ENCODE peak calls at places on chromosomes 2 and 18, in nine cellular contexts. D, X, S, T, J, H, U, N and Q are unnamed samples.

GRCh38 chr2:238569415-238570195 is 142.9 kb downstream of the ASB1 start:
- DNase-seq in D (no peak), X (no peak), S (peak), T (peak), J (no peak), H (no peak), U (no peak), N (no peak), Q (no peak)

GRCh38 chr2:125167820-125168219 is 1142.7 kb downstream of the CNTNAP5 start:
- DNase-seq in D (no peak), X (no peak), S (no peak), T (no peak), J (no peak), H (no peak), U (no peak), N (no peak), Q (no peak)

GRCh38 chr2:236073867-236074655 is 94.1 kb downstream of the GBX2 start:
- DNase-seq in D (no peak), X (no peak), S (no peak), T (no peak), J (no peak), H (no peak), U (no peak), N (no peak), Q (no peak)

GRCh38 chr2:157933549-157933948 is 57.4 kb upstream of the ACVR1 start:
- DNase-seq in D (no peak), X (peak), S (no peak), T (no peak), J (no peak), H (no peak), U (no peak), N (no peak), Q (no peak)

GRCh38 chr2:83191316-83191715 is 1267.8 kb downstream of the SUCLG1 start:
- DNase-seq in D (no peak), X (no peak), S (no peak), T (no peak), J (no peak), H (no peak), U (no peak), N (no peak), Q (no peak)

GRCh38 chr2:236568922-236569592 is 568 bp upstream of the ACKR3 start:
- DNase-seq in D (no peak), X (no peak), S (no peak), T (no peak), J (no peak), H (no peak), U (no peak), N (no peak), Q (no peak)

GRCh38 chr2:234911271-234911670 is 40.5 kb upstream of the SH3BP4 start:
- DNase-seq in D (no peak), X (no peak), S (no peak), T (peak), J (no peak), H (no peak), U (no peak), N (no peak), Q (no peak)

GRCh38 chr2:26640781-26641564 is at the start of gene CIB4:
- DNase-seq in D (no peak), X (peak), S (no peak), T (no peak), J (no peak), H (no peak), U (no peak), N (no peak), Q (no peak)

GRCh38 chr2:230130668-230131364 is 62.1 kb upstream of the SLC16A14 start:
- DNase-seq in D (no peak), X (peak), S (peak), T (no peak), J (no peak), H (no peak), U (no peak), N (peak), Q (no peak)

GRCh38 chr2:217942731-217943335 is 60.0 kb downstream of the TNS1 start:
- DNase-seq in D (peak), X (no peak), S (no peak), T (peak), J (no peak), H (no peak), U (no peak), N (no peak), Q (no peak)

GRCh38 chr2:27916293-27917015 is 25.9 kb downstream of the BABAM2 start:
- DNase-seq in D (no peak), X (no peak), S (no peak), T (no peak), J (no peak), H (no peak), U (no peak), N (no peak), Q (no peak)

GRCh38 chr2:158725496-158725895 is 69.6 kb upstream of the DAPL1 start:
- DNase-seq in D (no peak), X (peak), S (no peak), T (no peak), J (no peak), H (no peak), U (no peak), N (no peak), Q (no peak)

GRCh38 chr2:38788306-38788705 is 10.3 kb downstream of the GEMIN6 start:
- DNase-seq in D (no peak), X (no peak), S (no peak), T (no peak), J (no peak), H (no peak), U (no peak), N (no peak), Q (no peak)

GRCh38 chr2:169034256-169034655 is 3.1 kb upstream of the ABCB11 start:
- DNase-seq in D (no peak), X (no peak), S (no peak), T (no peak), J (no peak), H (no peak), U (no peak), N (peak), Q (no peak)

GRCh38 chr2:199810422-199811250 is 40.4 kb downstream of the FTCDNL1 start:
- DNase-seq in D (no peak), X (no peak), S (no peak), T (no peak), J (no peak), H (no peak), U (no peak), N (no peak), Q (no peak)

GRCh38 chr2:222404126-222404891 is 20.0 kb upstream of the SGPP2 start:
- DNase-seq in D (no peak), X (no peak), S (peak), T (no peak), J (no peak), H (no peak), U (no peak), N (peak), Q (no peak)

GRCh38 chr2:71934595-71935263 is 212.9 kb downstream of the CYP26B1 start:
- DNase-seq in D (no peak), X (peak), S (peak), T (no peak), J (no peak), H (peak), U (no peak), N (no peak), Q (no peak)

GRCh38 chr2:179471012-179471411 is 206.4 kb upstream of the SESTD1 start:
- DNase-seq in D (no peak), X (no peak), S (no peak), T (no peak), J (no peak), H (no peak), U (no peak), N (no peak), Q (no peak)

GRCh38 chr2:223554923-223555322 is 47.2 kb downstream of the SCG2 start:
- DNase-seq in D (no peak), X (no peak), S (no peak), T (no peak), J (no peak), H (no peak), U (no peak), N (no peak), Q (no peak)

GRCh38 chr2:238285653-238286082 is 2.7 kb downstream of the PER2 start:
- DNase-seq in D (no peak), X (peak), S (peak), T (no peak), J (no peak), H (peak), U (no peak), N (peak), Q (no peak)

GRCh38 chr2:31267437-31268120 is 33.6 kb downstream of the EHD3 start:
- DNase-seq in D (no peak), X (no peak), S (no peak), T (peak), J (no peak), H (no peak), U (no peak), N (no peak), Q (no peak)

GRCh38 chr2:224958873-224959272 is 83.4 kb downstream of the DOCK10 start:
- DNase-seq in D (no peak), X (no peak), S (no peak), T (no peak), J (no peak), H (no peak), U (no peak), N (no peak), Q (no peak)

DNA sequence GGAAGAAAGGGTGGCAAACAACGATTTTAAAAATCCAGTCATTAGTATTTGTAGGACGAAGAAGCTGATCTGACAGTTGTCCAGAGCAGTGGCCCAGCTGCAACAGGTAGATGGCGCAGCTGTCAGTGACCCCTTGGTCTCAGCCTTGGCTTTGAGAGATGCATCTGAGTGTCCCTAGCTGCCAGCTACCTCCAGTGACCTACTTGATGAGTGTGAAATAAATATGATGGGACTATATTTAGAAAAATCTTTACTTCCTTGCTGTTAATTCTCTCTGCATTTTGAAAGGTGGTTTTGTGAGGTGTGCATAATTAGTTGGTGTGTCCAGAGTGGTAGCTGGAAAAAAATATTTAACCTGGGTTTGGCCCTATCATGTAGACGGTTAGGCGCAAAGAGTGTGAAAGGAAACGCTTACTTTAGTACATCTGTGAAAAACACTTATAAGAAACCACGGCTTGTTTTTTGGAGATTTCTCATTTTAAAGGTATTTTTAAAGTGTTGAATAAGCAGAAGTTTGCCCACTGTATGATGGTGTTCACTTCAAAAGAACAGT is 962 bp downstream of the INPP1 start:
- DNase-seq in D (no peak), X (peak), S (peak), T (peak), J (no peak), H (peak), U (no peak), N (peak), Q (no peak)
- TF ChIP-seq CTCF in D (no peak), X (peak), S (peak), T (peak), J (no peak), H (peak), U (no peak), N (peak), Q (no peak)

GRCh38 chr2:65661980-65662653 is 229.7 kb upstream of the SPRED2 start:
- DNase-seq in D (no peak), X (no peak), S (no peak), T (no peak), J (peak), H (no peak), U (no peak), N (peak), Q (no peak)

GRCh38 chr2:65666156-65666725 is 233.8 kb upstream of the SPRED2 start:
- DNase-seq in D (no peak), X (no peak), S (no peak), T (no peak), J (no peak), H (no peak), U (no peak), N (no peak), Q (no peak)

GRCh38 chr2:65662654-65663432 is 230.4 kb upstream of the SPRED2 start:
- DNase-seq in D (no peak), X (no peak), S (no peak), T (no peak), J (no peak), H (no peak), U (no peak), N (peak), Q (no peak)

GRCh38 chr2:65664931-65665330 is 232.5 kb upstream of the SPRED2 start:
- DNase-seq in D (no peak), X (no peak), S (no peak), T (no peak), J (no peak), H (no peak), U (no peak), N (no peak), Q (no peak)

GRCh38 chr2:65663831-65664407 is 231.5 kb upstream of the SPRED2 start:
- DNase-seq in D (no peak), X (no peak), S (no peak), T (no peak), J (no peak), H (no peak), U (no peak), N (no peak), Q (no peak)
- TF ChIP-seq CTCF in D (no peak), X (no peak), S (no peak), T (no peak), J (no peak), H (no peak), U (no peak), N (no peak), Q (no peak)

DNA sequence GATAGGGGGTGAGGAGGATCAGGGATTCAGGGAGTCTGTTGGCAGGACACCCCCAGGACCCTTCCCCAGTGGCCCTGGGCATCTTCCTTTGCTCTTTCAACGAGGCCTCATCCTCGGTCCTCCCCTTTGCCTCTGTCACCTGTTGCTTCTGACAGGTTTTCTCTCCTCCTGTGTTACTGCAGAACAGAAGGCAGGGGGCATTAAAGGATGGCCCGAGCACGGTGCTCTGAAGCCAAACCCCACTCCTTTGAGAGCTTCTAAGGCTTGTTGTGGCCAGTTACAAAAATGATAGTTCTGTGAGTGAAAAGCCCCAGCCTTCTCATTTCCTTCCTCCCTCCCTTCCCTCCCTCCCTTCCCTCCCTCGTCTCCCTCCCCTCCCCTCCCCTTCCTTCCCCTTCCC is 82.5 kb downstream of the THNSL2 start:
- DNase-seq in D (no peak), X (no peak), S (no peak), T (no peak), J (no peak), H (no peak), U (no peak), N (no peak), Q (no peak)
- TF ChIP-seq CTCF in D (no peak), X (peak), S (no peak), T (no peak), J (no peak), H (peak), U (no peak), N (no peak), Q (no peak)

DNA sequence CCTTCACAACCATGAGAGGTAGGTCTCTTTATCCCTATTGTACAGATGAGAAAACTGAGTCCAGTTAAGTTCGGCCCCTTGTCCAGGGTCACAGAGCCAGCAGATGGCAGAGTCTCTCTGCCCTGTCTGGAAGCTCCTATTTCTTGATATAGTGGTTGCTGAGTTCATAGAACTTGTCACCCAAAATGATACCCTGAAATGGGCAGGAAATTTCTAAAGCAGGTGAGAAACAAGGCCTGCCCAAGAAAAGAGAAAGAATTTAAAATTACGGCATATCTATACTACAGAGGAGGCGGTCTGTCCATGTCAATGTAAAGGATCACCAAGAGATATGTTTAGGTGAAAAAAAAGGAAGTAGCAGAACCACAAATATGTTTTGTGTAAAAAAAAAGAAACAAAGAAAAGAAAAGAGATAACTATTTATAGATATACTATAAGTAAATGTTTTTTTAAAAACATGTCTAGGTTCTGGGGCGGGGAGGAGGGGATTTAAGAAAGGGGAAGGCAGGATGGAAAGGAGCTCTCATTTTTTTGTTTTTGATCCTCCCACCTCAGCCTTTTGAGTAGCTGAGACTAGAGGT is 39.8 kb downstream of the MYO7B start:
- DNase-seq in D (no peak), X (peak), S (no peak), T (no peak), J (no peak), H (no peak), U (no peak), N (no peak), Q (no peak)
- TF ChIP-seq CTCF in D (no peak), X (no peak), S (no peak), T (no peak), J (no peak), H (no peak), U (no peak), N (no peak), Q (no peak)

DNA sequence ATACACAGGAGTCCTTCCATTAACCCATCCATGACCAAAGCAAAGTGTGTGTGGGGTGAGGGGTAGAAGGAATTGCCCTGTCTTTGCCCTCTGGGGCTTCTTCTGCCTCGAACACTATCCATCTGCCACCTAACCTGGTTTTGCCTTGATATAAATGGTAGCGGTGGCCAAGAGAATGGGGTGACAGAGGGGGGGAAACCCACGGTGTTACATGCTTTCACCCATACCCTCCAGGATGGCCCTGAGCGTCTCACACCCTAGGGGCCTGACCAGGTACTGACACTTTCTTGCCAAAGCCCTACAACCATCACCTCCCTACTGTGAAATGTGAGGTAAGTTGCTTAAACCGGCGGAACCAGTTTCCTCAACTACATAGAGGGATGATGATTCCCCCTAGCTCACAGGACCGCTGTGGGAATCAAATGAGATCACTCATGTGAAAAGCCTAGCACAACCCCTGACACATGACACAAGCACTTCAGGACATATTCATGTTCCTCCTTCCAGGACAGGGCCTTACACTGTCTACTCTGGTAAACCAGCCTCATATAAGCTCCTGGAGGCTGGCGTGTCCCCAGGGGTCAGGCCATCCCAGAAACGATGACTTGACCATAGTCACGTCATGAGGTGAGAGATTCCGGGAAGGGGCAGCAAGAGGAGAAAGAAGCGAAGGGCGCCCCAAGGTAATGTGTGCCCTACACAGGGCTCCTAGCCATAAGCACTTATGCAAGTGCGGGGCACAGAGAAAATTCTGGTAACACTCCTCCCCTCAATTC is 49.7 kb downstream of the C2orf42 start:
- DNase-seq in D (no peak), X (peak), S (peak), T (no peak), J (peak), H (peak), U (peak), N (peak), Q (no peak)
- TF ChIP-seq CTCF in D (no peak), X (peak), S (peak), T (no peak), J (peak), H (peak), U (peak), N (peak), Q (no peak)

DNA sequence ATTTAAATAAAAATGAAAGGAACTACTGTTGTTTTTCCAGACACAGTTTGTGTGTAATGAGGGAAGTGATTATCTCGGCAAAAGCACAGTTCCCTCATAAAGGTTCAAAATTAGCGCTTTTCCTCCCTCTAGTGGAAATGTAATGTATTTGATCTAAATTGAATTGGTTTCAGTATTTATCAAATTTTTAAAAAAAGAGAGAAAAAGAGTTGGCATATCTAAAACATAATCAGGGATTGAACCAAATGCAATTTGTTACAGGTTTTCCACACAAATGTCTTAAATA is 37.5 kb downstream of the CMPK2 start:
- DNase-seq in D (no peak), X (no peak), S (no peak), T (no peak), J (no peak), H (no peak), U (no peak), N (no peak), Q (no peak)
- TF ChIP-seq CTCF in D (peak), X (peak), S (peak), T (peak), J (peak), H (no peak), U (no peak), N (no peak), Q (peak)

GRCh38 chr18:34932363-34932762 is 108.8 kb upstream of the MAPRE2 start:
- DNase-seq in D (no peak), X (no peak), S (no peak), T (no peak), J (no peak), H (no peak), U (no peak), N (no peak), Q (no peak)
- TF ChIP-seq CTCF in D (no peak), X (no peak), S (no peak), T (no peak), J (no peak), H (no peak), U (no peak), N (no peak), Q (no peak)

DNA sequence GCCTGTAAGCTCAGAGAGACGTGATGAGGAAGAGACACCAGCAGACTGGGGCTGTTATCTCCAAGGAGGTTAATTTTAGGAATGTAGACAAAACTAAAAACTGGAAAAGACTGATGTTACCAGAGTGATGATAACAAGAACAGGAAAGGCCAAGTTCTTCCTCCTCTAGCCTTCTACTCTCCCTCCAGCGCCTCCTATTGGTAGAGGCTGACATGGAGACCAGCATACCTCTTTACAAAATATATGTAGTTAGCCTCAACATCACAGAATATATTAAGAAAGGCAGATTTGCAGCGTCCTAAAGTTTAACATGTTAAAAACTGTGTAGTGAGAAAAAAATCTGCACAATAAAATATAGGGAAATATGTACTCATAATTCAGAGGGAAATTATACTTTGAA is 66.0 kb downstream of the TCF4 start:
- DNase-seq in D (no peak), X (peak), S (no peak), T (no peak), J (peak), H (no peak), U (peak), N (peak), Q (no peak)
- TF ChIP-seq CTCF in D (no peak), X (peak), S (no peak), T (peak), J (peak), H (no peak), U (peak), N (no peak), Q (peak)

GRCh38 chr2:54048117-54048785 is 67.2 kb upstream of the ACYP2 start:
- DNase-seq in D (no peak), X (no peak), S (no peak), T (no peak), J (no peak), H (no peak), U (no peak), N (no peak), Q (no peak)
- TF ChIP-seq CTCF in D (no peak), X (no peak), S (no peak), T (peak), J (no peak), H (no peak), U (no peak), N (no peak), Q (no peak)

GRCh38 chr2:44389895-44390294 is 28.1 kb downstream of the CAMKMT start:
- DNase-seq in D (no peak), X (no peak), S (no peak), T (no peak), J (no peak), H (no peak), U (no peak), N (no peak), Q (no peak)
- TF ChIP-seq CTCF in D (no peak), X (peak), S (no peak), T (peak), J (peak), H (no peak), U (no peak), N (no peak), Q (peak)